ENCODE peak calls at places on chromosomes 4 and X, in six cellular contexts. One of them, this sample, is unnamed.

GRCh38 chrX:115562492-115562872 is 1.5 kb downstream of the PLS3 start:
- DNase-seq in stimulated activated CD4-positive, alpha-beta T cell treated with anti-CD3 and anti-CD28 coated beads, TNF-alpha, amount 100 ng/mL, for 1 hour: no peak
- DNase-seq in type B pancreatic cell: no peak
- DNase-seq in activated T-helper 9 cell treated with anti-CD3 and anti-CD28 coated beads, Interleukin-2, amount 50 U/mL, for 16 hours: no peak
- DNase-seq in hippocampal formation: no peak
- DNase-seq in kidney epithelial cell: no peak
- DNase-seq in this sample: no peak

GRCh38 chr4:168183717-168184571 is 91.6 kb downstream of the ANXA10 start:
- DNase-seq in hippocampal formation: peak; percentile 1
- DNase-seq in activated T-helper 9 cell treated with anti-CD3 and anti-CD28 coated beads, Interleukin-2, amount 50 U/mL, for 16 hours: no peak
- DNase-seq in type B pancreatic cell: no peak
- DNase-seq in kidney epithelial cell: no peak
- DNase-seq in stimulated activated CD4-positive, alpha-beta T cell treated with anti-CD3 and anti-CD28 coated beads, TNF-alpha, amount 100 ng/mL, for 1 hour: no peak
- DNase-seq in this sample: no peak

GRCh38 chrX:101229155-101229554 is 9.6 kb downstream of the DRP2 start:
- DNase-seq in activated T-helper 9 cell treated with anti-CD3 and anti-CD28 coated beads, Interleukin-2, amount 50 U/mL, for 16 hours: no peak
- DNase-seq in kidney epithelial cell: no peak
- DNase-seq in type B pancreatic cell: no peak
- DNase-seq in stimulated activated CD4-positive, alpha-beta T cell treated with anti-CD3 and anti-CD28 coated beads, TNF-alpha, amount 100 ng/mL, for 1 hour: no peak
- DNase-seq in hippocampal formation: no peak
- DNase-seq in this sample: no peak

GRCh38 chr4:182694551-182694950 is 222.6 kb downstream of the DCTD start:
- DNase-seq in activated T-helper 9 cell treated with anti-CD3 and anti-CD28 coated beads, Interleukin-2, amount 50 U/mL, for 16 hours: no peak
- DNase-seq in stimulated activated CD4-positive, alpha-beta T cell treated with anti-CD3 and anti-CD28 coated beads, TNF-alpha, amount 100 ng/mL, for 1 hour: no peak
- DNase-seq in kidney epithelial cell: no peak
- DNase-seq in type B pancreatic cell: no peak
- DNase-seq in hippocampal formation: no peak
- DNase-seq in this sample: no peak

GRCh38 chr4:112082954-112083586 is 62.2 kb upstream of the FAM241A start:
- DNase-seq in stimulated activated CD4-positive, alpha-beta T cell treated with anti-CD3 and anti-CD28 coated beads, TNF-alpha, amount 100 ng/mL, for 1 hour: no peak
- DNase-seq in kidney epithelial cell: peak; percentile 71
- DNase-seq in activated T-helper 9 cell treated with anti-CD3 and anti-CD28 coated beads, Interleukin-2, amount 50 U/mL, for 16 hours: no peak
- DNase-seq in hippocampal formation: no peak
- DNase-seq in type B pancreatic cell: no peak
- DNase-seq in this sample: peak; percentile 67

GRCh38 chr4:31592293-31592692 is 872.1 kb downstream of the PCDH7 start:
- DNase-seq in kidney epithelial cell: no peak
- DNase-seq in hippocampal formation: no peak
- DNase-seq in stimulated activated CD4-positive, alpha-beta T cell treated with anti-CD3 and anti-CD28 coated beads, TNF-alpha, amount 100 ng/mL, for 1 hour: no peak
- DNase-seq in type B pancreatic cell: no peak
- DNase-seq in activated T-helper 9 cell treated with anti-CD3 and anti-CD28 coated beads, Interleukin-2, amount 50 U/mL, for 16 hours: no peak
- DNase-seq in this sample: no peak

GRCh38 chrX:72208126-72208525 is 26.6 kb downstream of the PIN4 start:
- DNase-seq in hippocampal formation: no peak
- DNase-seq in activated T-helper 9 cell treated with anti-CD3 and anti-CD28 coated beads, Interleukin-2, amount 50 U/mL, for 16 hours: no peak
- DNase-seq in stimulated activated CD4-positive, alpha-beta T cell treated with anti-CD3 and anti-CD28 coated beads, TNF-alpha, amount 100 ng/mL, for 1 hour: no peak
- DNase-seq in kidney epithelial cell: no peak
- DNase-seq in type B pancreatic cell: no peak
- DNase-seq in this sample: no peak

GRCh38 chr4:140126261-140126660 is 27.7 kb downstream of the MAML3 start:
- DNase-seq in type B pancreatic cell: no peak
- DNase-seq in kidney epithelial cell: no peak
- DNase-seq in stimulated activated CD4-positive, alpha-beta T cell treated with anti-CD3 and anti-CD28 coated beads, TNF-alpha, amount 100 ng/mL, for 1 hour: no peak
- DNase-seq in activated T-helper 9 cell treated with anti-CD3 and anti-CD28 coated beads, Interleukin-2, amount 50 U/mL, for 16 hours: no peak
- DNase-seq in hippocampal formation: no peak
- DNase-seq in this sample: no peak

GRCh38 chr4:128871948-128872347 is 62.4 kb downstream of the JADE1 start:
- DNase-seq in stimulated activated CD4-positive, alpha-beta T cell treated with anti-CD3 and anti-CD28 coated beads, TNF-alpha, amount 100 ng/mL, for 1 hour: no peak
- DNase-seq in type B pancreatic cell: no peak
- DNase-seq in activated T-helper 9 cell treated with anti-CD3 and anti-CD28 coated beads, Interleukin-2, amount 50 U/mL, for 16 hours: no peak
- DNase-seq in hippocampal formation: no peak
- DNase-seq in kidney epithelial cell: no peak
- DNase-seq in this sample: no peak

GRCh38 chrX:63718010-63718694 is 66.9 kb downstream of the ARHGEF9 start:
- DNase-seq in kidney epithelial cell: no peak
- DNase-seq in stimulated activated CD4-positive, alpha-beta T cell treated with anti-CD3 and anti-CD28 coated beads, TNF-alpha, amount 100 ng/mL, for 1 hour: no peak
- DNase-seq in activated T-helper 9 cell treated with anti-CD3 and anti-CD28 coated beads, Interleukin-2, amount 50 U/mL, for 16 hours: no peak
- DNase-seq in type B pancreatic cell: no peak
- DNase-seq in hippocampal formation: no peak
- DNase-seq in this sample: no peak

GRCh38 chr4:687048-687974 is 1.6 kb downstream of the SLC49A3 start:
- DNase-seq in kidney epithelial cell: peak; percentile 62
- DNase-seq in stimulated activated CD4-positive, alpha-beta T cell treated with anti-CD3 and anti-CD28 coated beads, TNF-alpha, amount 100 ng/mL, for 1 hour: no peak
- DNase-seq in type B pancreatic cell: no peak
- DNase-seq in activated T-helper 9 cell treated with anti-CD3 and anti-CD28 coated beads, Interleukin-2, amount 50 U/mL, for 16 hours: no peak
- DNase-seq in hippocampal formation: no peak
- DNase-seq in this sample: no peak

GRCh38 chr4:53039741-53040458 is 177.8 kb downstream of the RASL11B start:
- DNase-seq in type B pancreatic cell: no peak
- DNase-seq in kidney epithelial cell: no peak
- DNase-seq in activated T-helper 9 cell treated with anti-CD3 and anti-CD28 coated beads, Interleukin-2, amount 50 U/mL, for 16 hours: no peak
- DNase-seq in hippocampal formation: no peak
- DNase-seq in stimulated activated CD4-positive, alpha-beta T cell treated with anti-CD3 and anti-CD28 coated beads, TNF-alpha, amount 100 ng/mL, for 1 hour: no peak
- DNase-seq in this sample: no peak

GRCh38 chrX:15903186-15903681 is 48.6 kb upstream of the AP1S2 start:
- DNase-seq in activated T-helper 9 cell treated with anti-CD3 and anti-CD28 coated beads, Interleukin-2, amount 50 U/mL, for 16 hours: no peak
- DNase-seq in kidney epithelial cell: no peak
- DNase-seq in type B pancreatic cell: no peak
- DNase-seq in stimulated activated CD4-positive, alpha-beta T cell treated with anti-CD3 and anti-CD28 coated beads, TNF-alpha, amount 100 ng/mL, for 1 hour: no peak
- DNase-seq in hippocampal formation: no peak
- DNase-seq in this sample: no peak

GRCh38 chrX:115147220-115147619 is 42.0 kb upstream of the RBMXL3 start:
- DNase-seq in activated T-helper 9 cell treated with anti-CD3 and anti-CD28 coated beads, Interleukin-2, amount 50 U/mL, for 16 hours: no peak
- DNase-seq in kidney epithelial cell: no peak
- DNase-seq in hippocampal formation: peak; percentile 34
- DNase-seq in type B pancreatic cell: no peak
- DNase-seq in stimulated activated CD4-positive, alpha-beta T cell treated with anti-CD3 and anti-CD28 coated beads, TNF-alpha, amount 100 ng/mL, for 1 hour: no peak
- DNase-seq in this sample: no peak

GRCh38 chrX:116462843-116463242 is at the start of gene CT83:
- DNase-seq in stimulated activated CD4-positive, alpha-beta T cell treated with anti-CD3 and anti-CD28 coated beads, TNF-alpha, amount 100 ng/mL, for 1 hour: no peak
- DNase-seq in activated T-helper 9 cell treated with anti-CD3 and anti-CD28 coated beads, Interleukin-2, amount 50 U/mL, for 16 hours: no peak
- DNase-seq in kidney epithelial cell: no peak
- DNase-seq in hippocampal formation: no peak
- DNase-seq in type B pancreatic cell: no peak
- DNase-seq in this sample: no peak

GRCh38 chrX:109626637-109627036 is 1.7 kb upstream of the KCNE5 start:
- DNase-seq in kidney epithelial cell: no peak
- DNase-seq in activated T-helper 9 cell treated with anti-CD3 and anti-CD28 coated beads, Interleukin-2, amount 50 U/mL, for 16 hours: no peak
- DNase-seq in type B pancreatic cell: no peak
- DNase-seq in stimulated activated CD4-positive, alpha-beta T cell treated with anti-CD3 and anti-CD28 coated beads, TNF-alpha, amount 100 ng/mL, for 1 hour: no peak
- DNase-seq in hippocampal formation: no peak
- DNase-seq in this sample: no peak

GRCh38 chrX:113274345-113274744 is 433.7 kb upstream of the AMOT start:
- DNase-seq in type B pancreatic cell: no peak
- DNase-seq in activated T-helper 9 cell treated with anti-CD3 and anti-CD28 coated beads, Interleukin-2, amount 50 U/mL, for 16 hours: no peak
- DNase-seq in stimulated activated CD4-positive, alpha-beta T cell treated with anti-CD3 and anti-CD28 coated beads, TNF-alpha, amount 100 ng/mL, for 1 hour: no peak
- DNase-seq in hippocampal formation: no peak
- DNase-seq in kidney epithelial cell: no peak
- DNase-seq in this sample: no peak

This sample was measured in epithelial cell of prostate.